ENCODE peak calls at places on chromosomes 13 and 19, in six cellular contexts. E is esophagus squamous epithelium, Y is body of pancreas, H is endothelial cell of umbilical vein, A is breast epithelium, V is hepatocyte. O is an unnamed sample. For H3K4me1, the result is how much of the 10 kb centered on the place peaks cover.

GRCh38 chr19:38705197-38706019 is 38.9 kb downstream of the CAPN12 start:
- DNase-seq in E (no peak), Y (no peak), H (no peak), A (no peak), V (no peak), O (no peak)

GRCh38 chr13:28110414-28110813 is 10.0 kb upstream of the FLT3 start:
- DNase-seq in E (no peak), Y (no peak), H (no peak), A (no peak), V (no peak), O (no peak)

GRCh38 chr19:47305309-47305751 is 4.3 kb upstream of the C5AR1 start:
- DNase-seq in E (no peak), Y (peak), H (peak), A (peak), V (peak), O (peak)

GRCh38 chr13:52652980-52653303 is 306 bp downstream of the SUGT1 start:
- DNase-seq in E (no peak), Y (no peak), H (no peak), A (no peak), V (no peak), O (no peak)

GRCh38 chr13:26280822-26281221 is 26.9 kb downstream of the CDK8 start:
- DNase-seq in E (no peak), Y (no peak), H (peak), A (no peak), V (no peak), O (no peak)

GRCh38 chr13:92808007-92808406 is 418.6 kb upstream of the GPC6 start:
- DNase-seq in E (no peak), Y (no peak), H (no peak), A (no peak), V (no peak), O (no peak)

GRCh38 chr13:63026285-63026797 is 1610.7 kb upstream of the PCDH20 start:
- DNase-seq in E (no peak), Y (no peak), H (no peak), A (no peak), V (no peak), O (no peak)

GRCh38 chr19:30688696-30689095 is 316.5 kb downstream of the ZNF536 start:
- DNase-seq in E (no peak), Y (no peak), H (no peak), A (no peak), V (no peak), O (no peak)

GRCh38 chr19:41998246-41999020 is 4.4 kb upstream of the ATP1A3 start:
- DNase-seq in E (no peak), Y (peak), H (no peak), A (no peak), V (peak), O (peak)

GRCh38 chr13:78168981-78169380 is 250.3 kb upstream of the EDNRB start:
- DNase-seq in E (no peak), Y (no peak), H (no peak), A (no peak), V (no peak), O (no peak)

GRCh38 chr19:8536282-8536681 is 22.3 kb upstream of the ZNF414 start:
- DNase-seq in E (no peak), Y (no peak), H (no peak), A (no peak), V (no peak), O (no peak)

GRCh38 chr19:12642506-12642905 is 24.0 kb downstream of the MAN2B1 start:
- DNase-seq in E (no peak), Y (no peak), H (no peak), A (no peak), V (no peak), O (no peak)

GRCh38 chr19:54164369-54165068 is 5.0 kb upstream of the LENG1 start:
- DNase-seq in E (no peak), Y (peak), H (peak), A (no peak), V (peak), O (peak)

GRCh38 chr13:32212420-32212819 is 102.7 kb downstream of the ZAR1L start:
- DNase-seq in E (no peak), Y (no peak), H (no peak), A (no peak), V (no peak), O (no peak)

GRCh38 chr19:28582807-28583206 is 630.1 kb downstream of the UQCRFS1 start:
- DNase-seq in E (no peak), Y (no peak), H (no peak), A (no peak), V (no peak), O (no peak)

GRCh38 chr13:95154441-95154886 is 146.8 kb downstream of the ABCC4 start:
- DNase-seq in E (no peak), Y (no peak), H (no peak), A (no peak), V (no peak), O (no peak)

GRCh38 chr19:43524922-43525835 is 1.8 kb downstream of the ETHE1 start:
- DNase-seq in E (no peak), Y (peak), H (peak), A (peak), V (peak), O (peak)

GRCh38 chr19:512548-513365 is 5.5 kb downstream of the TPGS1 start:
- DNase-seq in E (no peak), Y (no peak), H (no peak), A (no peak), V (no peak), O (no peak)

GRCh38 chr13:113117335-113117872 is 5.2 kb upstream of the F10 start:
- DNase-seq in E (no peak), Y (no peak), H (no peak), A (peak), V (no peak), O (no peak)

GRCh38 chr19:49669511-49669910 is 3.8 kb downstream of the BCL2L12 start:
- DNase-seq in E (no peak), Y (no peak), H (no peak), A (no peak), V (no peak), O (no peak)

GRCh38 chr19:28208745-28209144 is 1004.2 kb downstream of the UQCRFS1 start:
- DNase-seq in E (no peak), Y (no peak), H (no peak), A (no peak), V (no peak), O (no peak)

GRCh38 chr13:20969182-20969581 is 66.6 kb upstream of the XPO4 start:
- DNase-seq in E (no peak), Y (no peak), H (peak), A (no peak), V (no peak), O (no peak)

GRCh38 chr19:7366701-7367420 is 18.1 kb downstream of the ARHGEF18 start:
- DNase-seq in E (no peak), Y (peak), H (peak), A (no peak), V (no peak), O (peak)

GRCh38 chr13:26024558-26024957 is 27.3 kb downstream of the SHISA2 start:
- DNase-seq in E (no peak), Y (no peak), H (peak), A (no peak), V (no peak), O (no peak)

GRCh38 chr13:113411216-113412023 is 41.9 kb downstream of the ADPRHL1 start:
- DNase-seq in E (no peak), Y (peak), H (no peak), A (no peak), V (peak), O (no peak)

GRCh38 chr19:56538254-56538760 is 441 bp upstream of the ZFP28 start:
- DNase-seq in E (peak), Y (peak), H (peak), A (peak), V (peak), O (peak)

GRCh38 chr13:26653310-26653709 is 95.8 kb downstream of the WASF3 start:
- DNase-seq in E (no peak), Y (no peak), H (no peak), A (no peak), V (no peak), O (no peak)

GRCh38 chr13:29165840-29166239 is 345.7 kb downstream of the MTUS2 start:
- DNase-seq in E (no peak), Y (no peak), H (no peak), A (no peak), V (no peak), O (no peak)

GRCh38 chr19:5646703-5647102 is 23.8 kb downstream of the SAFB start:
- DNase-seq in E (no peak), Y (no peak), H (no peak), A (no peak), V (no peak), O (no peak)

GRCh38 chr13:68996671-68997030 is 1111.0 kb upstream of the ATXN8OS start:
- DNase-seq in E (no peak), Y (no peak), H (no peak), A (no peak), V (no peak), O (no peak)

GRCh38 chr13:46232281-46232680 is 20.6 kb downstream of the LRRC63 start:
- DNase-seq in E (no peak), Y (no peak), H (peak), A (no peak), V (no peak), O (no peak)

GRCh38 chr19:12943437-12944044 is 2.1 kb upstream of the RAD23A start:
- DNase-seq in E (no peak), Y (no peak), H (no peak), A (no peak), V (no peak), O (no peak)

DNA sequence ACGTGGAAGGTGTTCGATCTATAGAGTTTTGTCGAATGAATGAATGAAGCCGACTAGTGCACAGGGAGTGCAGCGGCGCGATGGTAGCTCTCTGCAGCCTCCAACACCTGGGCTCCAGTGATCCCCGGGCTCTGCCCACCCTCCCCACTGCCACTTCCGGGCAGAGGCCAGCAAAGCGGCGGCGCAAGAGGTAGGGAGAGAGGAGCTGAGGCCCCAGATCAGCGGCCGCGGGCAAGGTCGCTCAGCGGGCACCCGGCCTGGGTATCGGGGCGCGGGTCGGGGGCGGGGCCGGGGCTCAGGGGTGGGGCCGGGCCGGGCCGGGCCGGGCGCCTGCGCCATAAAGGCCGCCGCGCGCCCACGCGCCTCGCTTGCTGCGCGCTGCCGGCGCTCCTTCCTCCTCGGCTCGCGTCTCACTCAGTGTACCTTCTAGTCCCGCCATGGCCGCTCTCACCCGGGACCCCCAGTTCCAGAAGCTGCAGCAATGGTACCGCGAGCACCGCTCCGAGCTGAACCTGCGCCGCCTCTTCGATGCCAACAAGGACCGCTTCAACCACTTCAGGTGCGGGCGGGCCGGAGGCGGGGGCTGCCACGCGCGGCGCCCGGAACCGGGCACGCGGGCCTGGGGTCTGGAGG is at the start of gene GPI:
- DNase-seq in E (no peak), Y (peak), H (peak), A (no peak), V (peak), O (peak)
- H3K4me3 ChIP-seq in E (peak), Y (peak), H (peak), A (peak), V (peak), O (peak)

DNA sequence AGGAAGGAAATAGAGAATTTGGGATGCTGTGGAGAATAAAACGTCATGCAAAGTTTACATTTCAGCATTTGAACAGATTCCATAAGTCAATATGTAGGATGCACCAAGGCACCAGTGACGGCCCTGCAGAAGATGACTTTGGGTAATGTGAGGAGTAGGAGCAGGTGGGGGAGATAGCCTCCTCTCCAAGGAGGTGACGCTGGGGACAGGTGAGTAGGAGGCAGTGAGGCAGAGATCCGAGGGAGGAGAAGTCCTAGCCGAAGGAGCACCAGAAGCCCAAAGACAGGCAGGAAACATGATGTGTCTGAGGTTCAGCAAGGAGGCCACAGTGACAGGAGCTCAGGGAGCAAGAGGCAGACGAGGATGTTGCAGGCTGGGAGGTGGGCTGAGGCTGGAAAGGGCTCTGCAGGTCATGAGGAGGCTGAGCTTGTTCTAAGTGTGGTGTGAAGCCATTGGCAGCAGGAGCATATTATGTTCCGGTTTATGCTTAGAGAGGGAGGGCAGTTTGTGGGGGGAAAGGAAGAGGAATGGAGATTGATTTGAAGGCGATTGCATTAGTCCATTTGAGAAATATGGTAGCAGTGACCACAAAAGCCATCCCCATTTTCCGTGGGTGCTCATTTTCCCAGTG is 55.7 kb upstream of the C1QTNF9 start:
- DNase-seq in E (no peak), Y (no peak), H (no peak), A (no peak), V (no peak), O (no peak)
- H3K27ac ChIP-seq in E (peak), Y (no peak), H (no peak), A (no peak), V (no peak), O (no peak)

GRCh38 chr19:35127871-35128270 is 7.0 kb downstream of the LGI4 start:
- DNase-seq in E (no peak), Y (no peak), H (no peak), A (no peak), V (no peak), O (no peak)
- H3K4me1 ChIP-seq in E (under half), Y (under half), H (under half), A (under half), V (under half), O (under half)

DNA sequence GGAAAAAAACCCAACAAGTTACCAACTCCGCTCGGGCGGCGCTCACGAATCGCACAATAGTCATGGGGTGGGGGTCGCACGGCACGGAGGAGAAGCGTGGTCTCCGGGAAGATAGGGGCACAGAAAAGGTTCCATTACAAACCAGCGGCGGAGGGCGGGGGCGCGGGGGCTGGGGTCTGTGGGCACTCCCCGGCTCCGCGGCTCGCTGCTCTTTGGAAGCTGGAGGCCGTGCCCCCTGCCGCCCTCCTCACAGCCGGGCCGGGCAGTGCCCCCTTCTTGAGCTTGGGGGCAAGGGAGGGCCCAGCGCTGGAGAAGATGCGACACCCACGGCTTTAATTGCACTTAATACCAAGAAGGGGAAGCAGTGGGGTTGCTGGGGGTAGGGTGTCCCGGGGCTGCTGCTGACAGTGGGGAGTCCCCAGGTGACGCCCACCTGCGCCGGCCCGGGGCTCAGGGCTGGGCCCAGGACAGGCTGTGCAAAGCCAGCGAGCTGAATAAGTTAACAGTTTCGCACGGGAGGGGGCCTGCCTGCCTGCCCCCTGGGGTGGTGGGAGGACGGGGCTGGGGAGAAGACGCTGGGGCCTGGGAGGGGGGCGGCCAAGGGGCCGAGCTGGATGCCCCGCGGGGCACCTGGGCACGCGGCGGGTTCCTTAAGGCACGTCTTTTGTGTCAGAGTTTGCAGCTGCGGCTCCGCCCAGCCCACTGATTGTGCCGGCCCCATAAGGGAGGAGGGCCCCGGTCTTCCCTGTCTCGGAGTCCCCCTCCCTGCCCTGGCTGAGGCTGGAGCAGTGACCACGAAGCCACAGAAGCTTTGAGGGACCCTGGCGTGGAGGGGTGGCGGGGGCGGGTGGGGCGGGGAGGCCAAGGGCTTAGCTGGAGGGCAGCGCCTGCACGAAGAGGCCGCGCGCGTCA is 9.8 kb downstream of the DCAF15 start:
- DNase-seq in E (no peak), Y (no peak), H (no peak), A (no peak), V (peak), O (no peak)
- H3K4me3 ChIP-seq in E (peak), Y (no peak), H (no peak), A (peak), V (no peak), O (no peak)

O was measured in A673.